ENCODE peak calls at places on chromosomes 3 and 15, in five cellular contexts. One of them, this sample, is unnamed.

GRCh38 chr3:184687363-184688049 is 24.4 kb downstream of the MAGEF1 start:
- DNase-seq in ACHN: no peak
- DNase-seq in germinal center: peak
- DNase-seq in GM10248: no peak
- DNase-seq in amniotic stem cell: no peak
- DNase-seq in this sample: no peak

GRCh38 chr3:188720215-188720614 is 451.6 kb upstream of the TPRG1 start:
- DNase-seq in amniotic stem cell: no peak
- DNase-seq in germinal center: no peak
- DNase-seq in ACHN: no peak
- DNase-seq in GM10248: no peak
- DNase-seq in this sample: no peak

GRCh38 chr3:50573566-50574279 is 4.4 kb downstream of the HEMK1 start:
- DNase-seq in germinal center: no peak
- DNase-seq in amniotic stem cell: no peak
- DNase-seq in GM10248: no peak
- DNase-seq in ACHN: no peak
- DNase-seq in this sample: no peak

GRCh38 chr3:17577795-17578520 is 164.5 kb downstream of the TBC1D5 start:
- DNase-seq in amniotic stem cell: no peak
- DNase-seq in GM10248: no peak
- DNase-seq in ACHN: no peak
- DNase-seq in germinal center: no peak
- DNase-seq in this sample: no peak

GRCh38 chr3:45182915-45183881 is 37.0 kb upstream of the CDCP1 start:
- DNase-seq in GM10248: no peak
- DNase-seq in amniotic stem cell: peak
- DNase-seq in ACHN: peak
- DNase-seq in germinal center: no peak
- DNase-seq in this sample: no peak

GRCh38 chr3:177525987-177526712 is 328.9 kb upstream of the TBL1XR1 start:
- DNase-seq in amniotic stem cell: no peak
- DNase-seq in germinal center: no peak
- DNase-seq in ACHN: no peak
- DNase-seq in GM10248: no peak
- DNase-seq in this sample: no peak

GRCh38 chr3:14812196-14812785 is 6.5 kb upstream of the FGD5 start:
- DNase-seq in GM10248: no peak
- DNase-seq in germinal center: no peak
- DNase-seq in amniotic stem cell: no peak
- DNase-seq in ACHN: no peak
- DNase-seq in this sample: no peak

GRCh38 chr3:170496868-170497140 is 78.1 kb downstream of the CLDN11 start:
- DNase-seq in germinal center: no peak
- DNase-seq in GM10248: no peak
- DNase-seq in ACHN: no peak
- DNase-seq in amniotic stem cell: no peak
- DNase-seq in this sample: no peak

GRCh38 chr3:16064660-16065414 is 109.6 kb upstream of the GALNT15 start:
- DNase-seq in GM10248: no peak
- DNase-seq in amniotic stem cell: peak
- DNase-seq in ACHN: peak
- DNase-seq in germinal center: no peak
- DNase-seq in this sample: no peak

GRCh38 chr3:46356909-46357308 is 3.0 kb downstream of the CCR2 start:
- DNase-seq in germinal center: no peak
- DNase-seq in amniotic stem cell: no peak
- DNase-seq in ACHN: no peak
- DNase-seq in GM10248: no peak
- DNase-seq in this sample: no peak

GRCh38 chr15:89057506-89058133 is 30.6 kb upstream of the ABHD2 start:
- DNase-seq in amniotic stem cell: no peak
- DNase-seq in ACHN: peak
- DNase-seq in germinal center: peak
- DNase-seq in GM10248: peak
- DNase-seq in this sample: peak

GRCh38 chr3:41182504-41183059 is 16.7 kb upstream of the CTNNB1 start:
- DNase-seq in GM10248: no peak
- DNase-seq in amniotic stem cell: no peak
- DNase-seq in germinal center: no peak
- DNase-seq in ACHN: no peak
- DNase-seq in this sample: no peak

GRCh38 chr3:44554626-44555592 is at the start of gene ZKSCAN7:
- DNase-seq in GM10248: peak
- DNase-seq in amniotic stem cell: peak
- DNase-seq in germinal center: peak
- DNase-seq in ACHN: peak
- DNase-seq in this sample: no peak

GRCh38 chr3:149967067-149967685 is 3.5 kb downstream of the PFN2 start:
- DNase-seq in amniotic stem cell: no peak
- DNase-seq in ACHN: peak
- DNase-seq in germinal center: peak
- DNase-seq in GM10248: peak
- DNase-seq in this sample: no peak

GRCh38 chr3:43098761-43099160 is 7.1 kb downstream of the POMGNT2 start:
- DNase-seq in amniotic stem cell: no peak
- DNase-seq in ACHN: no peak
- DNase-seq in germinal center: no peak
- DNase-seq in GM10248: no peak
- DNase-seq in this sample: no peak

GRCh38 chr3:45993421-45994027 is 2.1 kb downstream of the FYCO1 start:
- DNase-seq in ACHN: no peak
- DNase-seq in amniotic stem cell: no peak
- DNase-seq in GM10248: peak
- DNase-seq in germinal center: no peak
- DNase-seq in this sample: no peak

GRCh38 chr3:140186421-140186920 is 251.5 kb downstream of the CLSTN2 start:
- DNase-seq in GM10248: no peak
- DNase-seq in ACHN: peak
- DNase-seq in amniotic stem cell: peak
- DNase-seq in germinal center: no peak
- DNase-seq in this sample: no peak

GRCh38 chr3:129161860-129162271 is 1.0 kb upstream of the ISY1 start:
- DNase-seq in ACHN: peak
- DNase-seq in amniotic stem cell: no peak
- DNase-seq in germinal center: peak
- DNase-seq in GM10248: no peak
- DNase-seq in this sample: no peak

GRCh38 chr15:65418596-65418995 is 4.2 kb downstream of the IGDCC4 start:
- DNase-seq in amniotic stem cell: no peak
- DNase-seq in germinal center: no peak
- DNase-seq in GM10248: no peak
- DNase-seq in ACHN: no peak
- DNase-seq in this sample: no peak

GRCh38 chr15:51883436-51883835 is 54.0 kb downstream of the TMOD3 start:
- DNase-seq in GM10248: no peak
- DNase-seq in ACHN: no peak
- DNase-seq in amniotic stem cell: no peak
- DNase-seq in germinal center: no peak
- DNase-seq in this sample: no peak

GRCh38 chr3:124209426-124209825 is 217.5 kb upstream of the ROPN1 start:
- DNase-seq in amniotic stem cell: no peak
- DNase-seq in germinal center: no peak
- DNase-seq in ACHN: no peak
- DNase-seq in GM10248: no peak
- DNase-seq in this sample: no peak

GRCh38 chr15:58433597-58434333 is 2.0 kb downstream of the LIPC start:
- DNase-seq in amniotic stem cell: no peak
- DNase-seq in germinal center: no peak
- DNase-seq in GM10248: no peak
- DNase-seq in ACHN: no peak
- DNase-seq in this sample: no peak

GRCh38 chr15:80052597-80053304 is 6.7 kb upstream of the ZFAND6 start:
- DNase-seq in amniotic stem cell: no peak
- DNase-seq in ACHN: no peak
- DNase-seq in GM10248: no peak
- DNase-seq in germinal center: no peak
- DNase-seq in this sample: no peak

GRCh38 chr3:11499144-11499543 is 144.6 kb downstream of the VGLL4 start:
- DNase-seq in ACHN: peak
- DNase-seq in GM10248: no peak
- DNase-seq in germinal center: no peak
- DNase-seq in amniotic stem cell: peak
- DNase-seq in this sample: no peak

GRCh38 chr3:45125550-45126026 is 20.6 kb downstream of the CDCP1 start:
- DNase-seq in amniotic stem cell: no peak
- DNase-seq in GM10248: no peak
- DNase-seq in ACHN: no peak
- DNase-seq in germinal center: no peak
- DNase-seq in this sample: no peak

GRCh38 chr15:94002026-94002425 is 229.3 kb upstream of the MCTP2 start:
- DNase-seq in GM10248: no peak
- DNase-seq in amniotic stem cell: no peak
- DNase-seq in germinal center: no peak
- DNase-seq in ACHN: no peak
- DNase-seq in this sample: no peak

GRCh38 chr3:141050913-141051632 is at the start of gene SPSB4:
- DNase-seq in ACHN: peak
- DNase-seq in germinal center: peak
- DNase-seq in GM10248: no peak
- DNase-seq in amniotic stem cell: no peak
- DNase-seq in this sample: no peak

GRCh38 chr15:64813075-64813474 is 12.4 kb downstream of the PIF1 start:
- DNase-seq in amniotic stem cell: no peak
- DNase-seq in GM10248: no peak
- DNase-seq in germinal center: no peak
- DNase-seq in ACHN: peak
- DNase-seq in this sample: no peak

GRCh38 chr15:92822216-92823144 is 77.6 kb upstream of the CHD2 start:
- DNase-seq in amniotic stem cell: no peak
- DNase-seq in ACHN: no peak
- DNase-seq in germinal center: no peak
- DNase-seq in GM10248: no peak
- DNase-seq in this sample: no peak